ENCODE peak calls at places on chromosomes 11 and 22, in ten cellular contexts. One of them, this sample, is unnamed.

GRCh38 chr11:44949160-44950035 is 1.3 kb downstream of the TP53I11 start:
- DNase-seq in astrocyte of the cerebellum: no peak
- DNase-seq in psoas muscle: peak
- DNase-seq in esophagus muscularis mucosa: no peak
- DNase-seq in BJ: no peak
- DNase-seq in BE2C: no peak
- DNase-seq in naive thymus-derived CD4-positive, alpha-beta T cell: no peak
- DNase-seq in iPS DF 6.9: no peak
- DNase-seq in GM12865: peak
- DNase-seq in endodermal cell: peak
- DNase-seq in this sample: no peak

GRCh38 chr11:130439876-130440275 is 8.6 kb upstream of the ADAMTS15 start:
- DNase-seq in astrocyte of the cerebellum: no peak
- DNase-seq in psoas muscle: no peak
- DNase-seq in esophagus muscularis mucosa: no peak
- DNase-seq in BJ: no peak
- DNase-seq in BE2C: no peak
- DNase-seq in naive thymus-derived CD4-positive, alpha-beta T cell: no peak
- DNase-seq in iPS DF 6.9: no peak
- DNase-seq in GM12865: no peak
- DNase-seq in endodermal cell: no peak
- DNase-seq in this sample: no peak

GRCh38 chr11:106463154-106463553 is 385.7 kb downstream of the AASDHPPT start:
- DNase-seq in astrocyte of the cerebellum: no peak
- DNase-seq in psoas muscle: no peak
- DNase-seq in esophagus muscularis mucosa: no peak
- DNase-seq in BJ: no peak
- DNase-seq in BE2C: no peak
- DNase-seq in naive thymus-derived CD4-positive, alpha-beta T cell: no peak
- DNase-seq in iPS DF 6.9: no peak
- DNase-seq in GM12865: no peak
- DNase-seq in endodermal cell: no peak
- DNase-seq in this sample: no peak

GRCh38 chr11:46431211-46431610 is 39.6 kb upstream of the CHRM4 start:
- DNase-seq in astrocyte of the cerebellum: no peak
- DNase-seq in psoas muscle: no peak
- DNase-seq in esophagus muscularis mucosa: no peak
- DNase-seq in BJ: no peak
- DNase-seq in BE2C: no peak
- DNase-seq in naive thymus-derived CD4-positive, alpha-beta T cell: no peak
- DNase-seq in iPS DF 6.9: no peak
- DNase-seq in GM12865: no peak
- DNase-seq in endodermal cell: peak
- DNase-seq in this sample: no peak

GRCh38 chr22:36873614-36874308 is 13.0 kb downstream of the NCF4 start:
- DNase-seq in astrocyte of the cerebellum: peak
- DNase-seq in psoas muscle: no peak
- DNase-seq in esophagus muscularis mucosa: no peak
- DNase-seq in BJ: peak
- DNase-seq in BE2C: peak
- DNase-seq in naive thymus-derived CD4-positive, alpha-beta T cell: no peak
- DNase-seq in iPS DF 6.9: peak
- DNase-seq in GM12865: peak
- DNase-seq in endodermal cell: peak
- DNase-seq in this sample: peak

GRCh38 chr22:37604875-37605274 is 3.8 kb upstream of the GGA1 start:
- DNase-seq in astrocyte of the cerebellum: no peak
- DNase-seq in psoas muscle: no peak
- DNase-seq in esophagus muscularis mucosa: no peak
- DNase-seq in BJ: no peak
- DNase-seq in BE2C: no peak
- DNase-seq in naive thymus-derived CD4-positive, alpha-beta T cell: peak
- DNase-seq in iPS DF 6.9: no peak
- DNase-seq in GM12865: peak
- DNase-seq in endodermal cell: no peak
- DNase-seq in this sample: no peak

GRCh38 chr22:32695451-32695891 is 106.0 kb upstream of the TIMP3 start:
- DNase-seq in astrocyte of the cerebellum: no peak
- DNase-seq in psoas muscle: no peak
- DNase-seq in esophagus muscularis mucosa: no peak
- DNase-seq in BJ: peak
- DNase-seq in BE2C: no peak
- DNase-seq in naive thymus-derived CD4-positive, alpha-beta T cell: no peak
- DNase-seq in iPS DF 6.9: no peak
- DNase-seq in GM12865: no peak
- DNase-seq in endodermal cell: no peak
- DNase-seq in this sample: no peak

GRCh38 chr22:45543243-45543642 is 40.6 kb downstream of the FBLN1 start:
- DNase-seq in astrocyte of the cerebellum: no peak
- DNase-seq in psoas muscle: no peak
- DNase-seq in esophagus muscularis mucosa: no peak
- DNase-seq in BJ: no peak
- DNase-seq in BE2C: no peak
- DNase-seq in naive thymus-derived CD4-positive, alpha-beta T cell: no peak
- DNase-seq in iPS DF 6.9: no peak
- DNase-seq in GM12865: no peak
- DNase-seq in endodermal cell: no peak
- DNase-seq in this sample: no peak

GRCh38 chr11:128318856-128319474 is 268.4 kb downstream of the ETS1 start:
- DNase-seq in astrocyte of the cerebellum: no peak
- DNase-seq in psoas muscle: no peak
- DNase-seq in esophagus muscularis mucosa: peak
- DNase-seq in BJ: no peak
- DNase-seq in BE2C: no peak
- DNase-seq in naive thymus-derived CD4-positive, alpha-beta T cell: no peak
- DNase-seq in iPS DF 6.9: no peak
- DNase-seq in GM12865: peak
- DNase-seq in endodermal cell: no peak
- DNase-seq in this sample: no peak

GRCh38 chr11:8638300-8638699 is 44.2 kb downstream of the TRIM66 start:
- DNase-seq in astrocyte of the cerebellum: no peak
- DNase-seq in psoas muscle: no peak
- DNase-seq in esophagus muscularis mucosa: no peak
- DNase-seq in BJ: no peak
- DNase-seq in BE2C: no peak
- DNase-seq in naive thymus-derived CD4-positive, alpha-beta T cell: no peak
- DNase-seq in iPS DF 6.9: no peak
- DNase-seq in GM12865: no peak
- DNase-seq in endodermal cell: no peak
- DNase-seq in this sample: no peak

GRCh38 chr11:48017105-48017874 is 36.9 kb downstream of the PTPRJ start:
- DNase-seq in astrocyte of the cerebellum: no peak
- DNase-seq in psoas muscle: no peak
- DNase-seq in esophagus muscularis mucosa: no peak
- DNase-seq in BJ: no peak
- DNase-seq in BE2C: no peak
- DNase-seq in naive thymus-derived CD4-positive, alpha-beta T cell: no peak
- DNase-seq in iPS DF 6.9: no peak
- DNase-seq in GM12865: no peak
- DNase-seq in endodermal cell: no peak
- DNase-seq in this sample: no peak

GRCh38 chr11:120303004-120303637 is 22.0 kb upstream of the TLCD5 start:
- DNase-seq in astrocyte of the cerebellum: peak
- DNase-seq in psoas muscle: peak
- DNase-seq in esophagus muscularis mucosa: no peak
- DNase-seq in BJ: no peak
- DNase-seq in BE2C: peak
- DNase-seq in naive thymus-derived CD4-positive, alpha-beta T cell: peak
- DNase-seq in iPS DF 6.9: no peak
- DNase-seq in GM12865: peak
- DNase-seq in endodermal cell: peak
- DNase-seq in this sample: peak

GRCh38 chr11:64343740-64344133 is 3.7 kb downstream of the CCDC88B start:
- DNase-seq in astrocyte of the cerebellum: no peak
- DNase-seq in psoas muscle: peak
- DNase-seq in esophagus muscularis mucosa: no peak
- DNase-seq in BJ: no peak
- DNase-seq in BE2C: no peak
- DNase-seq in naive thymus-derived CD4-positive, alpha-beta T cell: no peak
- DNase-seq in iPS DF 6.9: no peak
- DNase-seq in GM12865: no peak
- DNase-seq in endodermal cell: peak
- DNase-seq in this sample: no peak
- H3K4me3 ChIP-seq in astrocyte of the cerebellum: no peak
- H3K4me3 ChIP-seq in psoas muscle: no peak
- H3K4me3 ChIP-seq in esophagus muscularis mucosa: no peak
- H3K4me3 ChIP-seq in BJ: no peak
- H3K4me3 ChIP-seq in BE2C: no peak
- H3K4me3 ChIP-seq in naive thymus-derived CD4-positive, alpha-beta T cell: no peak
- H3K4me3 ChIP-seq in iPS DF 6.9: no peak
- H3K4me3 ChIP-seq in GM12865: no peak
- H3K4me3 ChIP-seq in endodermal cell: no peak
- H3K4me3 ChIP-seq in this sample: no peak

GRCh38 chr11:74683941-74684481 is 47.2 kb downstream of the CHRDL2 start:
- DNase-seq in astrocyte of the cerebellum: no peak
- DNase-seq in psoas muscle: peak
- DNase-seq in esophagus muscularis mucosa: no peak
- DNase-seq in BJ: no peak
- DNase-seq in BE2C: no peak
- DNase-seq in naive thymus-derived CD4-positive, alpha-beta T cell: no peak
- DNase-seq in iPS DF 6.9: no peak
- DNase-seq in GM12865: no peak
- DNase-seq in endodermal cell: peak
- DNase-seq in this sample: no peak

GRCh38 chr11:74683279-74683871 is 47.9 kb downstream of the CHRDL2 start:
- DNase-seq in astrocyte of the cerebellum: no peak
- DNase-seq in psoas muscle: peak
- DNase-seq in esophagus muscularis mucosa: no peak
- DNase-seq in BJ: no peak
- DNase-seq in BE2C: peak
- DNase-seq in naive thymus-derived CD4-positive, alpha-beta T cell: no peak
- DNase-seq in iPS DF 6.9: no peak
- DNase-seq in GM12865: no peak
- DNase-seq in endodermal cell: peak
- DNase-seq in this sample: no peak

GRCh38 chr11:74684661-74685060 is 46.6 kb downstream of the CHRDL2 start:
- DNase-seq in astrocyte of the cerebellum: no peak
- DNase-seq in psoas muscle: peak
- DNase-seq in esophagus muscularis mucosa: no peak
- DNase-seq in BJ: no peak
- DNase-seq in BE2C: no peak
- DNase-seq in naive thymus-derived CD4-positive, alpha-beta T cell: no peak
- DNase-seq in iPS DF 6.9: no peak
- DNase-seq in GM12865: no peak
- DNase-seq in endodermal cell: peak
- DNase-seq in this sample: no peak

GRCh38 chr11:74681686-74682651 is 49.3 kb downstream of the CHRDL2 start:
- DNase-seq in astrocyte of the cerebellum: no peak
- DNase-seq in psoas muscle: peak
- DNase-seq in esophagus muscularis mucosa: no peak
- DNase-seq in BJ: no peak
- DNase-seq in BE2C: no peak
- DNase-seq in naive thymus-derived CD4-positive, alpha-beta T cell: no peak
- DNase-seq in iPS DF 6.9: no peak
- DNase-seq in GM12865: no peak
- DNase-seq in endodermal cell: peak
- DNase-seq in this sample: no peak

DNA sequence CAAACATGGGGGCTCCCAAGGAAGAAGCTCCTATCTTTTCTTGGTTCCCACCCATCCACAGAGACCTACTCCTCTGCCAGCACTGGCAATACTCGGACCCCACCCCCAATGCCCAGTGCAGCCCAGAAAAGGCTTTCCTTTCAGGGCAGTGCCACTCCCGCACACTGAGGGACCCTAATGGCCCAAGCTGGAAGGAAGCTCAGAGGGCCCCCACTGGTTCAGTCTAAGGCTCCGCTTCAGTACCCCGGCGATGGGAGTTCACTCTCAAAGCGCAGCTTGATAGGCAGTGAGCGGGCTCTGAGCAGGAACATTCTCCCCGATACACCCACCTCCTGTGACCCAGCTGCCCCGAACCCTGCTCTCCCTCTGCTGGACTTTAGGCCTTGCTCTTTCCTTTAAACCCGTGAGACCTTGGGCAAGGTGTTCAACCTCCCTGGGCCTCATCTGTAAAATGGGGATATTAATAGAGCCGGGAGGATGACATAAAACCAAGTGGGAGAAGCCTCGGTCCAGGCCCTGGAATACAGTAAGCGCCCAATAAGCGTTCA is 48.4 kb downstream of the CHRDL2 start:
- DNase-seq in astrocyte of the cerebellum: no peak
- DNase-seq in psoas muscle: no peak
- DNase-seq in esophagus muscularis mucosa: no peak
- DNase-seq in BJ: no peak
- DNase-seq in BE2C: no peak
- DNase-seq in naive thymus-derived CD4-positive, alpha-beta T cell: no peak
- DNase-seq in iPS DF 6.9: no peak
- DNase-seq in GM12865: no peak
- DNase-seq in endodermal cell: peak
- DNase-seq in this sample: no peak
- H3K4me3 ChIP-seq in astrocyte of the cerebellum: no peak
- H3K4me3 ChIP-seq in psoas muscle: peak
- H3K4me3 ChIP-seq in esophagus muscularis mucosa: peak
- H3K4me3 ChIP-seq in BJ: no peak
- H3K4me3 ChIP-seq in BE2C: no peak
- H3K4me3 ChIP-seq in naive thymus-derived CD4-positive, alpha-beta T cell: no peak
- H3K4me3 ChIP-seq in iPS DF 6.9: peak
- H3K4me3 ChIP-seq in GM12865: no peak
- H3K4me3 ChIP-seq in endodermal cell: no peak
- H3K4me3 ChIP-seq in this sample: peak

DNA sequence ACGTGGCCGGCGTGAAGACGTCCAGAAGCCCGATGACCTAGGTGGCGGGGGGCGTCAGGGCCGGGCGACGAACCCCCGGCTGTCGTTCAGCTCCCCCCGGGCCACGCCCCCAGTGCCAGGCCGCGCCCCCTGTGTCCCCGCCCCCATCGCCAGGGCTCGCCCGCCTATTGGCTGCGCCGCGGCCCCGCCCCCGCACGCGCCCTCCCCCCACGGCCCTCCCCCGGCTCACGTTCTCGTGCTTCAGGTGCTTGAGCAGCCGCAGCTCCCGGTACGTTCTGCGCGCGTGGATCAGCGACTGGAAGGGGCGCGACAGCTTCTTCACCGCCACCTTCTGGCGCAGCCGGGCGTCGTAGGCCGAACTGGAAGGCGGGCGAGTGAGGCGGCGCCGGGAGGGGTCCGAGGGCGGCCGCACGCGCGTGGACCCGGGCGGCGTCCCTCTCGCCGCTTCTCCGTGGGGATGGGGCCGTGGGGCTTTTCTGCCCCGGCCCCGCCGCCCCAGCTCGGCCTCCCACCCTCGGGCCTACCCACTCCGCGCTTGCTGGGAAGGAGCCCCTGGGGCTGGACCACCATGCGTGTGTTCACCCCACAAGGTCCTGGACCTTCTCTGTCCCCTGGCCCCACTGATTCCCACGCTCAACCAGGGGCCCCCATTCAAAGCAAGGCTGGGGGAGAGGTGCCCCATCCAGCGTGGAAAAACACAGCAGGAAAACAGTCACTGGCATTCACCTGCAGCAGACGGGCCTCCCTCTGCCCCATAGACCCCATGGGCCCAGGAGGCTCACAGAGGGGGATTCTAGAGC is 2.4 kb downstream of the MAPK11 start:
- DNase-seq in astrocyte of the cerebellum: no peak
- DNase-seq in psoas muscle: peak
- DNase-seq in esophagus muscularis mucosa: no peak
- DNase-seq in BJ: no peak
- DNase-seq in BE2C: no peak
- DNase-seq in naive thymus-derived CD4-positive, alpha-beta T cell: no peak
- DNase-seq in iPS DF 6.9: no peak
- DNase-seq in GM12865: peak
- DNase-seq in endodermal cell: peak
- DNase-seq in this sample: no peak
- H3K4me3 ChIP-seq in astrocyte of the cerebellum: peak
- H3K4me3 ChIP-seq in psoas muscle: peak
- H3K4me3 ChIP-seq in esophagus muscularis mucosa: peak
- H3K4me3 ChIP-seq in BJ: peak
- H3K4me3 ChIP-seq in BE2C: no peak
- H3K4me3 ChIP-seq in naive thymus-derived CD4-positive, alpha-beta T cell: no peak
- H3K4me3 ChIP-seq in iPS DF 6.9: peak
- H3K4me3 ChIP-seq in GM12865: no peak
- H3K4me3 ChIP-seq in endodermal cell: no peak
- H3K4me3 ChIP-seq in this sample: no peak

GRCh38 chr22:19757140-19757984 is 3.2 kb upstream of the TBX1 start:
- DNase-seq in astrocyte of the cerebellum: no peak
- DNase-seq in psoas muscle: no peak
- DNase-seq in esophagus muscularis mucosa: no peak
- DNase-seq in BJ: no peak
- DNase-seq in BE2C: no peak
- DNase-seq in naive thymus-derived CD4-positive, alpha-beta T cell: no peak
- DNase-seq in iPS DF 6.9: no peak
- DNase-seq in GM12865: no peak
- DNase-seq in endodermal cell: peak
- DNase-seq in this sample: no peak
- H3K4me3 ChIP-seq in astrocyte of the cerebellum: no peak
- H3K4me3 ChIP-seq in psoas muscle: peak
- H3K4me3 ChIP-seq in esophagus muscularis mucosa: peak
- H3K4me3 ChIP-seq in BJ: no peak
- H3K4me3 ChIP-seq in BE2C: no peak
- H3K4me3 ChIP-seq in naive thymus-derived CD4-positive, alpha-beta T cell: no peak
- H3K4me3 ChIP-seq in iPS DF 6.9: no peak
- H3K4me3 ChIP-seq in GM12865: no peak
- H3K4me3 ChIP-seq in endodermal cell: no peak
- H3K4me3 ChIP-seq in this sample: peak

This sample was measured in Panc1.